ENCODE peak calls at places on chromosomes 3 and 15, in ten cellular contexts. Z is DMS53; Y is GM03348; P is mucosa of descending colon; Q is naive B cell; G is kidney epithelial cell; U is neural progenitor cell; H is NCI-H460; K is astrocyte of the spinal cord; V is stimulated activated CD8-positive, alpha-beta memory T cell treated with anti-CD3 and anti-CD28 coated beads, Interleukin-7, amount 100 ng/mL, for 24 hours. A is an unnamed sample.

GRCh38 chr3:50568947-50569749 is at the start of gene HEMK1:
- DNase-seq in K (peak), U (peak), Q (peak), G (no peak), P (peak), V (peak), H (peak), Z (peak), Y (peak), A (peak)

GRCh38 chr3:169497567-169498257 is 165.8 kb downstream of the MECOM start:
- DNase-seq in U (no peak), V (no peak), Z (no peak), Y (no peak), H (no peak), P (no peak), K (peak), G (no peak), Q (no peak), A (no peak)

GRCh38 chr3:58161435-58162398 is 49.1 kb downstream of the DNASE1L3 start:
- DNase-seq in Q (no peak), P (peak), H (peak), G (peak), Z (peak), Y (peak), K (peak), U (no peak), V (no peak), A (peak)

GRCh38 chr15:48392356-48392755 is 61.1 kb downstream of the DUT start:
- DNase-seq in Q (no peak), K (peak), U (no peak), V (no peak), Y (no peak), G (no peak), P (peak), Z (no peak), H (no peak), A (no peak)

GRCh38 chr3:11305509-11305908 is 33.3 kb downstream of the ATG7 start:
- DNase-seq in Z (peak), U (no peak), Q (no peak), K (no peak), V (no peak), G (no peak), P (no peak), Y (no peak), H (peak), A (no peak)

GRCh38 chr3:113035387-113035982 is 44.7 kb downstream of the GTPBP8 start:
- DNase-seq in G (peak), H (peak), K (peak), Q (peak), Z (peak), P (peak), U (peak), Y (peak), V (no peak), A (no peak)

GRCh38 chr15:89198196-89198595 is 23.2 kb downstream of the RLBP1 start:
- DNase-seq in G (no peak), U (no peak), Y (no peak), Q (no peak), Z (no peak), H (no peak), K (no peak), P (no peak), V (no peak), A (no peak)

GRCh38 chr3:136209921-136210320 is 13.8 kb upstream of the MSL2 start:
- DNase-seq in U (no peak), Y (peak), P (no peak), K (peak), Q (no peak), G (no peak), H (no peak), Z (no peak), V (no peak), A (no peak)

GRCh38 chr3:88041005-88041404 is 17.8 kb downstream of the CGGBP1 start:
- DNase-seq in Z (peak), Y (no peak), Q (no peak), P (no peak), G (no peak), V (no peak), U (no peak), K (no peak), H (no peak), A (no peak)

GRCh38 chr3:62229908-62230307 is 143.4 kb downstream of the FEZF2 start:
- DNase-seq in Q (no peak), G (no peak), P (no peak), V (no peak), Y (no peak), U (peak), Z (peak), K (peak), H (peak), A (no peak)

GRCh38 chr15:57972801-57973311 is 92.7 kb downstream of the ALDH1A2 start:
- DNase-seq in H (no peak), V (no peak), Q (no peak), G (no peak), P (no peak), Z (peak), Y (no peak), K (no peak), U (no peak), A (no peak)

GRCh38 chr3:12750658-12751071 is 8.4 kb downstream of the TMEM40 start:
- DNase-seq in P (no peak), Y (peak), H (no peak), Z (no peak), U (no peak), V (no peak), K (peak), G (no peak), Q (no peak), A (no peak)

GRCh38 chr15:96347181-96348111 is 16.9 kb downstream of the NR2F2 start:
- DNase-seq in Z (no peak), Y (peak), G (no peak), P (no peak), H (no peak), K (peak), Q (no peak), U (peak), V (no peak), A (peak)